ENCODE peak calls at places on chromosomes 13 and 19, in seven cellular contexts. One of them, this sample, is unnamed.

GRCh38 chr19:17323973-17324327 is 10.7 kb downstream of the ANO8 start:
- DNase-seq in COR-L47: no peak
- DNase-seq in stimulated activated CD8-positive, alpha-beta memory T cell treated with anti-CD3 and anti-CD28 coated beads, Interleukin-7, amount 100 ng/mL, for 1 hour: no peak
- DNase-seq in GM23248: no peak
- DNase-seq in AG08395: no peak
- DNase-seq in T-helper 2 cell: no peak
- DNase-seq in choroid plexus epithelial cell: no peak
- DNase-seq in this sample: no peak

GRCh38 chr19:14477417-14478112 is 2.4 kb upstream of the PTGER1 start:
- DNase-seq in COR-L47: no peak
- DNase-seq in stimulated activated CD8-positive, alpha-beta memory T cell treated with anti-CD3 and anti-CD28 coated beads, Interleukin-7, amount 100 ng/mL, for 1 hour: no peak
- DNase-seq in GM23248: no peak
- DNase-seq in AG08395: no peak
- DNase-seq in T-helper 2 cell: no peak
- DNase-seq in choroid plexus epithelial cell: peak
- DNase-seq in this sample: no peak

GRCh38 chr13:51959773-51960172 is 51.5 kb downstream of the ATP7B start:
- DNase-seq in COR-L47: no peak
- DNase-seq in stimulated activated CD8-positive, alpha-beta memory T cell treated with anti-CD3 and anti-CD28 coated beads, Interleukin-7, amount 100 ng/mL, for 1 hour: no peak
- DNase-seq in GM23248: no peak
- DNase-seq in AG08395: no peak
- DNase-seq in T-helper 2 cell: no peak
- DNase-seq in choroid plexus epithelial cell: no peak
- DNase-seq in this sample: no peak

GRCh38 chr19:30049844-30050667 is 108.0 kb downstream of the URI1 start:
- DNase-seq in COR-L47: no peak
- DNase-seq in stimulated activated CD8-positive, alpha-beta memory T cell treated with anti-CD3 and anti-CD28 coated beads, Interleukin-7, amount 100 ng/mL, for 1 hour: no peak
- DNase-seq in GM23248: no peak
- DNase-seq in AG08395: no peak
- DNase-seq in T-helper 2 cell: no peak
- DNase-seq in choroid plexus epithelial cell: no peak
- DNase-seq in this sample: no peak

GRCh38 chr13:67515895-67516294 is 285.8 kb upstream of the PCDH9 start:
- DNase-seq in COR-L47: peak
- DNase-seq in stimulated activated CD8-positive, alpha-beta memory T cell treated with anti-CD3 and anti-CD28 coated beads, Interleukin-7, amount 100 ng/mL, for 1 hour: no peak
- DNase-seq in GM23248: no peak
- DNase-seq in AG08395: peak
- DNase-seq in T-helper 2 cell: no peak
- DNase-seq in choroid plexus epithelial cell: peak
- DNase-seq in this sample: peak

GRCh38 chr19:32287811-32288227 is 57.6 kb upstream of the ZNF507 start:
- DNase-seq in COR-L47: no peak
- DNase-seq in stimulated activated CD8-positive, alpha-beta memory T cell treated with anti-CD3 and anti-CD28 coated beads, Interleukin-7, amount 100 ng/mL, for 1 hour: no peak
- DNase-seq in GM23248: peak
- DNase-seq in AG08395: peak
- DNase-seq in T-helper 2 cell: no peak
- DNase-seq in choroid plexus epithelial cell: peak
- DNase-seq in this sample: peak

GRCh38 chr13:45847554-45848224 is 3.9 kb downstream of the SIAH3 start:
- DNase-seq in COR-L47: peak
- DNase-seq in stimulated activated CD8-positive, alpha-beta memory T cell treated with anti-CD3 and anti-CD28 coated beads, Interleukin-7, amount 100 ng/mL, for 1 hour: no peak
- DNase-seq in GM23248: no peak
- DNase-seq in AG08395: no peak
- DNase-seq in T-helper 2 cell: no peak
- DNase-seq in choroid plexus epithelial cell: peak
- DNase-seq in this sample: no peak

GRCh38 chr19:28633223-28634030 is 579.5 kb downstream of the UQCRFS1 start:
- DNase-seq in COR-L47: peak
- DNase-seq in stimulated activated CD8-positive, alpha-beta memory T cell treated with anti-CD3 and anti-CD28 coated beads, Interleukin-7, amount 100 ng/mL, for 1 hour: peak
- DNase-seq in GM23248: peak
- DNase-seq in AG08395: peak
- DNase-seq in T-helper 2 cell: no peak
- DNase-seq in choroid plexus epithelial cell: peak
- DNase-seq in this sample: peak

GRCh38 chr13:67554296-67554695 is 324.2 kb upstream of the PCDH9 start:
- DNase-seq in COR-L47: no peak
- DNase-seq in stimulated activated CD8-positive, alpha-beta memory T cell treated with anti-CD3 and anti-CD28 coated beads, Interleukin-7, amount 100 ng/mL, for 1 hour: no peak
- DNase-seq in GM23248: no peak
- DNase-seq in AG08395: no peak
- DNase-seq in T-helper 2 cell: no peak
- DNase-seq in choroid plexus epithelial cell: peak
- DNase-seq in this sample: no peak

GRCh38 chr13:70623260-70623659 is 515.0 kb upstream of the KLHL1 start:
- DNase-seq in COR-L47: no peak
- DNase-seq in stimulated activated CD8-positive, alpha-beta memory T cell treated with anti-CD3 and anti-CD28 coated beads, Interleukin-7, amount 100 ng/mL, for 1 hour: no peak
- DNase-seq in GM23248: peak
- DNase-seq in AG08395: no peak
- DNase-seq in T-helper 2 cell: no peak
- DNase-seq in choroid plexus epithelial cell: peak
- DNase-seq in this sample: peak